ENCODE peak calls at places on chromosome 21, in four cellular contexts. O is HL-60, N is K562, A is GM12878. F is an unnamed sample.

GRCh38 chr21:27647401-27647800 is 680.5 kb upstream of the ADAMTS5 start:
- DNase-seq in N (no peak), A (no peak), O (no peak), F (no peak)

GRCh38 chr21:31184462-31184861 is 146.2 kb upstream of the KRTAP19-8 start:
- DNase-seq in O (no peak), N (no peak), A (no peak), F (no peak)

GRCh38 chr21:37375866-37376574 is 9.4 kb downstream of the DYRK1A start:
- DNase-seq in A (no peak), N (no peak), O (no peak), F (no peak)

GRCh38 chr21:29704719-29705118 is 235.1 kb downstream of the GRIK1 start:
- DNase-seq in N (no peak), A (no peak), O (no peak), F (no peak)

GRCh38 chr21:25983745-25984144 is 186.8 kb downstream of the APP start:
- DNase-seq in N (no peak), O (no peak), A (no peak), F (no peak)

GRCh38 chr21:25467891-25468290 is 139.4 kb downstream of the MRPL39 start:
- DNase-seq in N (no peak), O (no peak), A (no peak), F (no peak)

GRCh38 chr21:8989883-8990325 is 1531.5 kb upstream of the TPTE start:
- DNase-seq in A (no peak), N (no peak), O (no peak), F (no peak)

GRCh38 chr21:15692711-15693110 is 37.1 kb upstream of the USP25 start:
- DNase-seq in O (no peak), N (no peak), A (no peak), F (no peak)

GRCh38 chr21:34345091-34345871 is 18.5 kb upstream of the KCNE2 start:
- DNase-seq in A (no peak), N (no peak), O (no peak), F (no peak)

GRCh38 chr21:40671721-40672120 is 175.2 kb downstream of the DSCAM start:
- DNase-seq in A (no peak), O (no peak), N (no peak), F (no peak)

GRCh38 chr21:28714795-28715464 is 277.7 kb downstream of the LTN1 start:
- DNase-seq in O (no peak), A (no peak), N (no peak), F (no peak)

GRCh38 chr21:16086121-16086520 is 356.3 kb downstream of the USP25 start:
- DNase-seq in O (no peak), N (no peak), A (no peak), F (no peak)

GRCh38 chr21:32185103-32185502 is 93.7 kb downstream of the MIS18A start:
- DNase-seq in A (no peak), N (no peak), O (no peak), F (no peak)

DNA sequence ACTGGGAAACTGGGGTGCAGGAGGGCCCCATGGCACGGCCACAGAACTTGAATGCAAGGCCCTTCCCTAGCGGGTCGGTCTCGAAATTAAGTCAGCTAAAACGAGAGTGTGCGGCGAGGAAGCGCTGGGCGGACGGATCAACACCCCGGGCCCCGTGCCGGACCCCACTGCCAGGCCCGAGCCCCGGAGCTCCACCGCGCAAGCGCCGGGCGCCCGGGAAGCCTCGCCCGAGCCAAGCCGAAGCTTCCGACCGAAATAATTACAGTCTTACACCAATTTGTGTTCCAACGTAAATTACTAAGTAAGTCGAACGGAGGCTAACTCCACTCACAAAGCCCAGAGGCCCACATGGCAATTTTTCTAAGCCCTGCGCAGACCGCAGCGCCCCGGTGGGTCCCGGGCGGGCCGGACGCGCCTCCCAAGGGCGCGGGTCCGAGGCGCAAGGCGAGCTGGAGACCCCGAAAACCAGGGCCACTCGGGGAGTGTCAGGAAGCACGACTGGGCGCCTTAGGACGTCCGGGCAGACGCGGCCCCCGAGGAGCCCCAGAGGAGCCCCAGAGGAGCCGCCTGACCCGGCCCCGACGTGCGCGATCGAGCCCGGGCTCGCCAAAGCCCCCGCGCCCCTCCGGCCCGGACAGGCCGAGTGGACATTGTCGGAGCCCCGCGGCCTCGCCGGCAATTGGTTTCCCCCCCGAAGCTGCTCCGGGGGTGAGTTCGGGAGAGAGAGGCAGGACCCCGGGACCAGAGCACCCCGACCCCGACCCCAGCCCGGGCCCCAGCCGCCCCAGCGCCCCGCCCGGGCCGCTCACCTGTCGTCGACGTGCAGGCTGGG is 585 bp downstream of the RIPK4 start:
- DNase-seq in A (no peak), N (no peak), O (no peak), F (no peak)
- TF ChIP-seq SPI1 in A (no peak), N (no peak), O (no peak), F (no peak)

DNA sequence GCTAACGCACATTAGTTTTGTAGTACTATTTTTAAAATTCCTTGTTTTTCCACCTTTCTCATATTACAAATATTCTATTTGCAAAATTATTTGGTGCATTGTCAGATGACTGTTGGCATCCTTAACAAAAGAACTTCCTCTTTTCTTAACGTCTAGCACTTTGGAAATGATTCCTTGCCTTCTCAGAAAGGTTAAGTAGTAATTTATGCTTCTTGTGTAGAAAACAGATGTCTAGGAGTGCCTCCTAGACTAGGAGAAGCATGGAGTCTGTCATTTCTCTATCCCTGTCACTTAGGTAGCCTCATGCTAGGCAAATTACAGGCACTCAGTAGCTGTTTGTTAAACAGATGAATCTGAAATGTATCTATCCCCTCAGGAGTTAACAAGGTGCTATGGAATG is 64.3 kb downstream of the HSPA13 start:
- DNase-seq in O (peak; percentile 2), A (no peak), N (no peak), F (no peak)
- TF ChIP-seq POLR2AphosphoS5 in O (no peak), A (no peak), N (no peak), F (no peak)

GRCh38 chr21:14559144-14559543 is 13.0 kb upstream of the SAMSN1 start:
- DNase-seq in O (no peak), N (no peak), A (no peak), F (no peak)
- TF ChIP-seq SPI1 in O (no peak), N (no peak), A (no peak), F (no peak)

DNA sequence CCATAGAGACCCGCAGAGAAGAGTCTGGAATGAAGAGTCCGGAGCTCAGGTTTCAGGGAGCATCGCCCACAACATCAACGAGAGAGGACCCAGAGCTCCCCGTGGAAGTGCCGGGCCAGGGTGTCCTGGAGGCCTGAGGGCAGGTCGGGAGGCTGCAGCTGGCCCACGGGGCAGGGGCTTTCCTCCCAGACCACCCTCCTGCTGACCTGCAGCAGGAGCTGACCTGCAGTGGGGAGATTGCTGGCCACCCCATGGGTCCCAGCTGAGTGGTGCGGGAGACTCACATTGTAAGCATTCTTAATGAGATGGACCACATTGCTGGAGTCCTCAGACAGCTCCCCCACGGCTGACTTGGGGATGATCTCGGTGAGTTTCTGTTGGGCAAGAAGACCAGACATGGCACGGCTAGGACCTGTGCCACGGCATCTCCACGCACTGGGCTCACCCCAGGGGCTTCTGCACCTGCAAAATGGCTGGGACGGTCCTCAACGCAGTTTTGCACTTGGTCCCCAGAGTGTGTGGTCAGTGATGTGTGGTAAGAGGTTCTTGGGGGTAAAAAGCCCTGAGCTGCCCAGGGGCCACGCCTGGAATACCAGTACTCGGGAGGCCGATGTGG is 21.3 kb upstream of the PTTG1IP start:
- DNase-seq in O (no peak), A (no peak), N (no peak), F (no peak)
- TF ChIP-seq POLR2AphosphoS5 in O (no peak), A (no peak), N (no peak), F (no peak)

GRCh38 chr21:41948901-41949300 is 4.9 kb downstream of the C2CD2 start:
- DNase-seq in A (no peak), O (no peak), N (no peak), F (no peak)

GRCh38 chr21:41948404-41948895 is 5.4 kb downstream of the C2CD2 start:
- DNase-seq in N (no peak), A (no peak), O (no peak), F (no peak)

GRCh38 chr21:41945982-41946381 is 7.8 kb downstream of the C2CD2 start:
- DNase-seq in O (no peak), A (no peak), N (no peak), F (no peak)

GRCh38 chr21:41950941-41951408 is 2.8 kb downstream of the C2CD2 start:
- DNase-seq in O (no peak), A (no peak), N (no peak), F (no peak)

DNA sequence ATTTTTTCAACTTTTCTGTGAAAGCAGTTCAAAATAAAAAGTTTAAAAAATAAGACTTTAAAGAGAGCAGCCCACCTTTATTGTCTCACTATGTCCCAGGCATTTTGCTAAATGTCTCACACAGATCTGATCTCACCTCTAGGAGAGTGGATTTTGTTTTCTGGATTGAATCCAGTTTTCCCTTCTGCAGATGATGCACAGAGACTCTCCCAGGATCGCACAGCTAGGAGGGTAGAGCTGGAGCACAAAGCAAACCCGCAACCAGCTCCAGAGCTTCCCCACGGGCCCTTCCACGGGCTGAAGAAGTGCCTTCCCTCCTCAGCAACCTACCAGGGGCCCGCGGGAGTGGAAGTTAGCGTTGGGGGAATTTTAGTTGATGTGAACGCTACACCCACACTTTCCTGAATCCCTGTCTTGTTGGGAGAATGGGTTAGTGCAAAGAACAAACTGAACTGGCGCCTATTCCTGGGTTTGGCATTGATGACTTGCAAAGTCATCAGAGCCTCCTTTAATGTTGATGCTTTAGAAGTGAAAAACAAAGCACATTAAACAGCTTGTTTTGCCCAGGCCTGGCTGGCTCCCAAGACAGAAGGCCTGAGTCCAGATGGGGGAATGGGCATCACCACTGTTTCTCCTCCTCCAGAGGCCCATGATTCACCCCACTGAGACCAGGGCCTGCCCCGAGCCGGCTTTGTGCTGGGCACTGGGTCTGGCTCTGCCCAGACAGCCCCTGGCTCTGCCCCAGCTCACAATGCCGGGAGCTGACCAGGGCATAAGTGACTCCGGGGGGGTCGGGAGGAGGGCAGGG is 6.0 kb downstream of the C2CD2 start:
- DNase-seq in O (no peak), N (no peak), A (no peak), F (no peak)
- TF ChIP-seq SPI1 in O (no peak), N (no peak), A (no peak), F (no peak)

DNA sequence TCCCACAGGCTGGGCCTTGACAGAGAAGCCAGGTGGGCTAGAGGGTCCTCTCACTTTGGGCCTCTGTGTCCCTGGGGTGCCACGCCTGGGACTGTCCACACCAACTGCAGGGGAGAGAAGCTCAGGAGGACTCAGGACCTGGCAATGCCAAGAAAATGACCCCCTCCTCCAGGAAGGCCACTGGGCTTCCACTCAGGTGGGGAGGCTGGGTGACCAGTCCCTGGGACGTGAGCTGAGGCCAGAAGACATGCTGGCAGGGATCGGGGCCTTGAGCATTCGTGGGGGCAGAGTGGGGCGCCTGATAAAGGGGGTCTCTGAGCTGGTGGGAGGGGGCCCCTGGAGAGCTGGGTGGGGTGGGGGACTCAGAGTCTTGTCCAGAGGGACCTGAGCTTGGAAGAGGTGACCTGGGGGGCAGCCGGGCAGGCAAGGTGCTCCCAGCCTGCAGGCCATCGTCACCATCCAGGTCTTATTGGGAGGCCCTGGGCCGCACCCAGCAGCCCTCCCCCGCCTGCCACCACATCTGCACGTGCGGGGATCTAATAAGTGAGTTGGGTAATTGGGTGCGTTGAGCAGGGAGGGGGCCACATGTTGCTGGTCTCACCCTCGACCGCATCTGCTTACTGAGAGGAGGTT is 15.2 kb upstream of the COL6A2 start:
- DNase-seq in A (no peak), N (no peak), O (no peak), F (no peak)
- TF ChIP-seq POLR2AphosphoS5 in A (no peak), N (no peak), O (no peak), F (no peak)